ENCODE peak calls at places on chromosome 10, in four cellular contexts. Q is K562, W is WTC11, X is GM12878. U is an unnamed sample.

GRCh38 chr10:53005612-53006325 is 233.2 kb upstream of the MBL2 start:
- DNase-seq in Q (no peak), W (no peak), X (no peak), U (no peak)

GRCh38 chr10:119595134-119595714 is 1.5 kb downstream of the TIAL1 start:
- DNase-seq in Q (no peak), W (no peak), X (no peak), U (peak; percentile 43)

GRCh38 chr10:119335671-119336353 is 128.4 kb downstream of the GRK5 start:
- DNase-seq in Q (no peak), W (no peak), X (no peak), U (no peak)

GRCh38 chr10:71613877-71614276 is 105.7 kb downstream of the C10orf105 start:
- DNase-seq in Q (no peak), W (no peak), X (no peak), U (no peak)

GRCh38 chr10:86103391-86104101 is 263.0 kb downstream of the GRID1 start:
- DNase-seq in Q (no peak), W (no peak), X (no peak), U (no peak)

GRCh38 chr10:42975558-42976352 is 101.1 kb upstream of the RET start:
- DNase-seq in Q (peak; percentile 39), W (peak; percentile 18), X (no peak), U (peak; percentile 20)

GRCh38 chr10:116080553-116080952 is 192.5 kb downstream of the GFRA1 start:
- DNase-seq in Q (no peak), W (peak; percentile 18), X (no peak), U (no peak)

GRCh38 chr10:119039161-119039560 is 9.6 kb downstream of the NANOS1 start:
- DNase-seq in Q (no peak), W (no peak), X (no peak), U (no peak)

GRCh38 chr10:56481521-56482091 is 120.5 kb upstream of the ZWINT start:
- DNase-seq in Q (no peak), W (no peak), X (no peak), U (no peak)

GRCh38 chr10:86690231-86690630 is 21.9 kb downstream of the LDB3 start:
- DNase-seq in Q (no peak), W (no peak), X (no peak), U (no peak)

GRCh38 chr10:16393271-16393858 is 43.4 kb upstream of the PTER start:
- DNase-seq in Q (no peak), W (no peak), X (no peak), U (no peak)

GRCh38 chr10:112175409-112175808 is 8.2 kb downstream of the GPAM start:
- DNase-seq in Q (no peak), W (no peak), X (no peak), U (no peak)

GRCh38 chr10:27724287-27724686 is 21.3 kb downstream of the MKX start:
- DNase-seq in Q (no peak), W (no peak), X (no peak), U (no peak)

GRCh38 chr10:44569193-44570091 is 184.5 kb upstream of the CXCL12 start:
- DNase-seq in Q (no peak), W (no peak), X (no peak), U (no peak)

GRCh38 chr10:21726601-21727295 is 192.7 kb downstream of the MLLT10 start:
- DNase-seq in Q (peak; percentile 42), W (no peak), X (no peak), U (no peak)

GRCh38 chr10:98418596-98419265 is 3.7 kb upstream of the PYROXD2 start:
- DNase-seq in Q (no peak), W (no peak), X (no peak), U (no peak)

GRCh38 chr10:72426982-72427381 is 72.3 kb upstream of the DNAJB12 start:
- DNase-seq in Q (no peak), W (peak; percentile 39), X (no peak), U (no peak)

GRCh38 chr10:75281980-75282379 is 46.2 kb upstream of the COMTD1 start:
- DNase-seq in Q (no peak), W (no peak), X (no peak), U (peak; percentile 44)

GRCh38 chr10:75597691-75598455 is 166.4 kb downstream of the LRMDA start:
- DNase-seq in Q (no peak), W (no peak), X (no peak), U (no peak)

GRCh38 chr10:95655571-95656290 is 780 bp downstream of the ALDH18A1 start:
- DNase-seq in Q (no peak), W (no peak), X (peak; percentile 15), U (peak; percentile 16)

GRCh38 chr10:47107226-47107625 is 192.8 kb upstream of the GDF10 start:
- DNase-seq in Q (no peak), W (no peak), X (no peak), U (no peak)

DNA sequence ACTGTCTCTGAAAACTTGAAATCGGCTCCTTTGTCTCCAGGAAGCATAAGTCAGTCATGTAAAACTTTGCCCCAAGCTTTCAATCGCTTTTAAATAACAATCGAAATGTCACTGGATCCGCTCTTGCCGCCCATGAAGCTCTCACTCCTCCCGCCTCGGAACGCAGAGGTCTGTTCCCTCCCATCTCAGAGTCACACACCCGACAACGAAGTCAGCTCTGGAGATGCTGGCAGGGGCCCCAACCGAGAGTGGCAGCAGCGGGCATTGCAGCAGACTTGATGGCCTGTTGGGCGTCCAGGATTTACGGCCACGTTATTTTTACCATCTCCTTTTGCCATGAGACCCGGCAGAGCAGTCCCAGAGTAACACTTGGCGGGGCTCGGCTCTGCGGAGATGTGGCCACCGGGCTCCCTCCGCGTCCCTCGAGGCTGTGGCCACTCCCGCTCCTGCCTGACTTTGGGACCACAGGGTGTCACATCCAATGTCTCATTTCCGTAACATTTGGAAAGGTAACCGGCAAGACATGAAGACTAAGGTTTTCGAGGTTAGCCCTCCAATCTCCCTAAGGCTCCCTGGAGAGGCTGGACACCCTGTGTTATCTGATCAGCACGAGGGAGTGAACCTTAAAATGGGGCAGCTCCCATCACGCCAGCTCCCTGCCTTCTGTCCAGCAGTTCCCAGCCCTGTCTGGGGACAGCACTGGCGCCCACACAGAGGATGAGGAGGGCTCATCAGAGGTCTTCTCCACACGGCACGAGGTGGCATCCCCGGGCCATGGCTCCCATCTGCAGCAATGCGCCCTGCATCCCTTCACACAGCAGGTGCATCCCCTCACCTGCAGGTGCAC is 62.8 kb upstream of the ADGRA1 start:
- DNase-seq in Q (no peak), W (no peak), X (no peak), U (no peak)
- TF ChIP-seq NR2C2 in Q (no peak), W (no peak), X (no peak), U (no peak)

GRCh38 chr10:51321968-51322367 is 247.7 kb downstream of the PRKG1 start:
- DNase-seq in Q (no peak), W (no peak), X (no peak), U (no peak)

GRCh38 chr10:51321300-51321699 is 247.0 kb downstream of the PRKG1 start:
- DNase-seq in Q (no peak), W (no peak), X (no peak), U (no peak)

GRCh38 chr10:51327432-51327831 is 253.1 kb downstream of the PRKG1 start:
- DNase-seq in Q (no peak), W (no peak), X (no peak), U (no peak)

GRCh38 chr10:51326174-51326573 is 251.9 kb downstream of the PRKG1 start:
- DNase-seq in Q (no peak), W (no peak), X (no peak), U (no peak)

GRCh38 chr10:51325649-51326048 is 251.4 kb downstream of the PRKG1 start:
- DNase-seq in Q (no peak), W (no peak), X (no peak), U (no peak)
- TF ChIP-seq NR2C2 in Q (no peak), W (no peak), X (no peak), U (no peak)

GRCh38 chr10:132109341-132110072 is 43.8 kb downstream of the JAKMIP3 start:
- DNase-seq in Q (no peak), W (no peak), X (no peak), U (no peak)
- TF ChIP-seq NR2C2 in Q (no peak), W (no peak), X (no peak), U (no peak)

DNA sequence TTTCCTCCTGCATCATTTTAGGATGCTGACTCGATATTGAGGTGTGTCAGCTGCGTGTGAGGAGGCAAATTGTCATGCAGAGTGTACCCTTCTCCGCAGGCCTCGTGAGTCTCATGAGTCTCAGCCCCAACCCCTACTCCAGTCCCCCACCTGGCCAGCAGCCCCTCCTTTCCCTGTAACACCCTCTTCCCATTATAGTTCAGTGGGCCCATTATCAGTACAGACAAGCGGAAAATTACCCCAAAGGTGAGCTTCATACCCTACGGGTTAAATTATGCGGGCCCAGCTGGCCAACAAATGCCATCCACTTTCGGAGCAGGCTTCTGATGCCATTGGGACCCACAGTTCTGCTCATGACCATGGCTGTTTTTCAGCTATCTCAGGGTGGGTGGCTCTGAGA is 25.2 kb downstream of the SFTPD start:
- DNase-seq in Q (peak; percentile 3), W (no peak), X (no peak), U (no peak)
- TF ChIP-seq NR2C2 in Q (no peak), W (no peak), X (no peak), U (no peak)

GRCh38 chr10:91105269-91105668 is 115.2 kb upstream of the PCGF5 start:
- DNase-seq in Q (no peak), W (no peak), X (no peak), U (no peak)

GRCh38 chr10:91108820-91109219 is 111.6 kb upstream of the PCGF5 start:
- DNase-seq in Q (no peak), W (no peak), X (no peak), U (no peak)

GRCh38 chr10:91104185-91105041 is 116.0 kb upstream of the PCGF5 start:
- DNase-seq in Q (peak; percentile 45), W (no peak), X (no peak), U (no peak)

DNA sequence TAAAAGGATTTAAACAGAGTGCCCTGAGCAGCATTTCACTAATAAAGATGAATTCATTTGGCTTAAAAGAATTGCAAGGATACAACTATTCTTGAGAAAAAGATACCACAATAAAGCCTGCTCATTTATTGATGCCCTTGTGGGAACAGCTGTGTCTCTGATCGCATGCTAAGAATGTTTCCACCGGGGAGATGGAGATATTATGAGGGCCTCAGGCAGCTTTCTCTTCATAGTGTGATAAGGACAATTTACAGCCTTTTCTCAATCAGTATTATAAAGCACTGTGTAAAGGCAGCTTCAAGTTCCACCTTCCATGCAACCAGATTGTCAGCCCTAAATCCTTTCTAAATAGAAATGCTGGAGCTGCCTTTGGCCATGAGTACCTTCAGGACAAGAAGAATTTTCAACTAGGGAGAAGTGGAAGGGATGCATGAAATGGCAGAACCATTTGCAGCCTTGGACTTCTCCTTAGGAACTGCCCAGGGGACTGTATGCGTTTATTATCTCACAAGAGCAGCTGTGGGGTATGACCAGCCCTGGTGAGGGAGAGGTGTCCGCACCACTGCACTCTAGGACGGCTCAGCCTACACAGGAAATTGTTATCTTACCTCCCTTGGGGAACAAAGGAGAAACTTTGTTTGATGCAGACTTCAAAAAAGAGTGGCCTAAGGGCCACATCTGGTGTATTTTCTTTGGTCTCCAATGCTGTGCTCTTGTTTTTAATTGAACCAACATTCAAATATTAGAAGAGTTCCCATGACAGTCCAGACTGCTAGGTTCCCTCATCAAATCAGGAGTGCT is 116.9 kb upstream of the PCGF5 start:
- DNase-seq in Q (peak; percentile 64), W (no peak), X (peak; percentile 17), U (no peak)
- TF ChIP-seq NR2C2 in Q (no peak), W (no peak), X (no peak), U (no peak)

DNA sequence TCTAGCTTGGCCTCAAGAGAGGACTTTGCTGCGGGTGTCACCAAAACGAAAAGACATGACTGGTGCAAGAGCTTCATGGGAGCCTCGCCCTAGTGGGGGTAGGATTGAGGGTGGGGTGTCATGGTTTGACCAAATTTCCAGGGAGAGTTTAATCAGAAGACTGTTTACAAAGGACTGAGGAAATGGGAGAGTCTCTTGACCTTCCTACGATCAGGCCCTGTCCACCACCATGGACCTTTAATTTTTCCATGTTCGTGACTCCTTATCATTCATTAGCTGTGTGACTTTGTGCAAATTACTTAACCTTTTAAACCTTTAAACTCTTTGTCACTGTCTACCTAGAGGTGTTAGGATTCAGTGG is 23.0 kb downstream of the AKR1E2 start:
- DNase-seq in Q (no peak), W (no peak), X (no peak), U (no peak)
- TF ChIP-seq NR2C2 in Q (peak; percentile 13), W (no peak), X (no peak), U (no peak)

U was measured in HepG2.